ENCODE peak calls at places on chromosomes 6 and 20, in ten cellular contexts. Y is activated B cell treated with CpG ODN at 0.5 μM for 24 hours; O is mesendoderm; I is AG20443; W is activated naive CD4-positive, alpha-beta T cell; E is sciatic nerve; D is HFFc6; Q is NCI-H1417 treated with DMSO at 0.1 percent for 48 hours; T is glomerular endothelial cell; V is COR-L47. G is an unnamed sample.

GRCh38 chr6:106444777-106445507 is 84.4 kb downstream of the CRYBG1 start:
- DNase-seq in Y (no peak), E (no peak), Q (peak; percentile 30), D (peak; percentile 62), V (peak; percentile 8), O (peak; percentile 75), W (no peak), T (peak; percentile 23), I (peak; percentile 74), G (peak; percentile 63)

GRCh38 chr20:35226126-35226774 is at the start of gene MMP24:
- DNase-seq in I (no peak), D (no peak), O (peak; percentile 9), V (no peak), Q (no peak), Y (no peak), W (no peak), T (no peak), E (no peak), G (peak; percentile 49)

GRCh38 chr6:27662770-27663169 is 189.9 kb upstream of the ZNF184 start:
- DNase-seq in I (no peak), E (no peak), O (no peak), T (no peak), V (no peak), Y (no peak), W (no peak), Q (no peak), D (no peak), G (no peak)

GRCh38 chr6:134936927-134937326 is 13.0 kb downstream of the ALDH8A1 start:
- DNase-seq in Y (no peak), Q (no peak), D (peak; percentile 90), O (no peak), E (no peak), V (no peak), I (peak; percentile 63), W (no peak), T (no peak), G (no peak)

GRCh38 chr20:48489046-48489463 is 338.7 kb downstream of the PREX1 start:
- DNase-seq in W (no peak), Q (no peak), E (no peak), V (no peak), O (no peak), D (no peak), I (no peak), Y (peak; percentile 47), T (no peak), G (no peak)

GRCh38 chr6:93423542-93423941 is 4.2 kb upstream of the EPHA7 start:
- DNase-seq in Y (no peak), W (no peak), Q (peak; percentile 20), E (peak; percentile 60), D (no peak), T (no peak), O (peak; percentile 63), V (peak; percentile 81), I (no peak), G (peak; percentile 81)

GRCh38 chr6:3360727-3361045 is 96.2 kb downstream of the SLC22A23 start:
- DNase-seq in T (no peak), W (no peak), I (no peak), E (no peak), Q (no peak), Y (no peak), D (no peak), V (no peak), O (no peak), G (no peak)

GRCh38 chr6:114355300-114355699 is 12.5 kb upstream of the HS3ST5 start:
- DNase-seq in V (no peak), W (no peak), Q (no peak), E (no peak), T (no peak), D (no peak), I (no peak), Y (no peak), O (no peak), G (no peak)

GRCh38 chr6:24856954-24857670 is 58.4 kb upstream of the ARMH2 start:
- DNase-seq in T (no peak), O (no peak), D (no peak), E (no peak), Q (no peak), Y (no peak), I (no peak), V (no peak), W (no peak), G (no peak)

GRCh38 chr6:152094992-152095592 is 287.6 kb downstream of the ESR1 start:
- DNase-seq in V (no peak), T (peak; percentile 88), I (peak; percentile 93), E (peak; percentile 74), O (peak; percentile 84), Q (no peak), W (no peak), D (peak; percentile 99), Y (no peak), G (no peak)

G was measured in SK-N-DZ.